ENCODE peak calls at places on chromosomes 7 and 10, in four cellular contexts. One of them, this sample, is unnamed.

GRCh38 chr10:103888113-103888841 is 29.7 kb downstream of the STN1 start:
- DNase-seq in M059J: peak
- DNase-seq in ecto neural progenitor cell: no peak
- DNase-seq in endothelial cell: no peak
- DNase-seq in this sample: peak

GRCh38 chr7:101243786-101244384 is 996 bp downstream of the FIS1 start:
- DNase-seq in ecto neural progenitor cell: peak
- DNase-seq in endothelial cell: no peak
- DNase-seq in M059J: no peak
- DNase-seq in this sample: no peak

GRCh38 chr10:32980558-32981468 is 22.8 kb upstream of the ITGB1 start:
- DNase-seq in ecto neural progenitor cell: peak
- DNase-seq in M059J: peak
- DNase-seq in endothelial cell: peak
- DNase-seq in this sample: peak

GRCh38 chr10:24552346-24553016 is 171.2 kb downstream of the ARHGAP21 start:
- DNase-seq in M059J: no peak
- DNase-seq in endothelial cell: peak
- DNase-seq in ecto neural progenitor cell: peak
- DNase-seq in this sample: no peak

GRCh38 chr7:18234519-18234918 is 206.9 kb upstream of the PRPS1L1 start:
- DNase-seq in M059J: no peak
- DNase-seq in endothelial cell: no peak
- DNase-seq in ecto neural progenitor cell: no peak
- DNase-seq in this sample: no peak

GRCh38 chr7:80467069-80467468 is 44.8 kb downstream of the GNAT3 start:
- DNase-seq in endothelial cell: no peak
- DNase-seq in M059J: peak
- DNase-seq in ecto neural progenitor cell: no peak
- DNase-seq in this sample: no peak

GRCh38 chr10:99920901-99921300 is 88.8 kb downstream of the DNMBP start:
- DNase-seq in endothelial cell: no peak
- DNase-seq in ecto neural progenitor cell: no peak
- DNase-seq in M059J: peak
- DNase-seq in this sample: no peak

GRCh38 chr10:133097418-133097817 is 9.7 kb downstream of the ADGRA1 start:
- DNase-seq in ecto neural progenitor cell: no peak
- DNase-seq in endothelial cell: no peak
- DNase-seq in M059J: no peak
- DNase-seq in this sample: no peak

GRCh38 chr7:125059861-125060456 is 130.3 kb upstream of the POT1 start:
- DNase-seq in M059J: no peak
- DNase-seq in endothelial cell: no peak
- DNase-seq in ecto neural progenitor cell: no peak
- DNase-seq in this sample: no peak

GRCh38 chr7:13986208-13986607 is 3.3 kb downstream of the ETV1 start:
- DNase-seq in ecto neural progenitor cell: no peak
- DNase-seq in endothelial cell: no peak
- DNase-seq in M059J: no peak
- DNase-seq in this sample: no peak

GRCh38 chr7:15086171-15086745 is 183.7 kb upstream of the DGKB start:
- DNase-seq in M059J: no peak
- DNase-seq in ecto neural progenitor cell: no peak
- DNase-seq in endothelial cell: no peak
- DNase-seq in this sample: no peak

This sample was measured in omental fat pad.